ENCODE peak calls at places on chromosomes 5 and 9, in eight cellular contexts. H is sigmoid colon, V is Panc1, S is suprapubic skin, G is GM12878, E is prostate gland, Q is K562, R is endothelial cell of umbilical vein. F is an unnamed sample.

GRCh38 chr5:132057498-132058255 is 2.8 kb upstream of the IL3 start:
- DNase-seq in H (peak; percentile 36), V (no peak), S (no peak), G (no peak), E (no peak), Q (no peak), R (no peak), F (peak; percentile 8)

GRCh38 chr5:6243706-6244105 is 134.6 kb downstream of the MED10 start:
- DNase-seq in H (no peak), V (no peak), S (no peak), G (no peak), E (no peak), Q (no peak), R (no peak), F (no peak)

GRCh38 chr9:93010056-93010455 is 48.4 kb upstream of the SUSD3 start:
- DNase-seq in H (no peak), V (no peak), S (no peak), G (no peak), E (no peak), Q (no peak), R (no peak), F (no peak)

GRCh38 chr5:172714491-172715420 is 56.2 kb downstream of the DUSP1 start:
- DNase-seq in H (peak; percentile 92), V (peak; percentile 47), S (peak; percentile 94), G (no peak), E (peak; percentile 60), Q (peak; percentile 76), R (peak; percentile 74), F (peak; percentile 69)

GRCh38 chr9:123954518-123954917 is 24.6 kb upstream of the DENND1A start:
- DNase-seq in H (no peak), V (no peak), S (no peak), G (no peak), E (no peak), Q (no peak), R (no peak), F (no peak)

GRCh38 chr5:141172381-141173204 is at the start of gene PCDHB7:
- DNase-seq in H (no peak), V (no peak), S (no peak), G (no peak), E (no peak), Q (peak; percentile 20), R (peak; percentile 35), F (no peak)

GRCh38 chr5:44183753-44184152 is 205.5 kb downstream of the FGF10 start:
- DNase-seq in H (no peak), V (no peak), S (no peak), G (no peak), E (no peak), Q (no peak), R (no peak), F (no peak)

GRCh38 chr5:148828461-148829247 is 2.2 kb downstream of the ADRB2 start:
- DNase-seq in H (no peak), V (no peak), S (no peak), G (no peak), E (no peak), Q (no peak), R (no peak), F (no peak)

GRCh38 chr5:158855510-158855909 is 244.2 kb downstream of the EBF1 start:
- DNase-seq in H (no peak), V (peak; percentile 64), S (no peak), G (no peak), E (no peak), Q (no peak), R (no peak), F (no peak)

GRCh38 chr9:110744753-110745522 is 76.3 kb downstream of the MUSK start:
- DNase-seq in H (peak; percentile 83), V (peak; percentile 92), S (peak; percentile 71), G (no peak), E (peak; percentile 26), Q (no peak), R (peak; percentile 89), F (no peak)

GRCh38 chr5:139578348-139578724 is 17.2 kb downstream of the UBE2D2 start:
- DNase-seq in H (peak; percentile 6), V (no peak), S (no peak), G (no peak), E (no peak), Q (no peak), R (no peak), F (no peak)

GRCh38 chr5:157558089-157558595 is 17.4 kb downstream of the ADAM19 start:
- DNase-seq in H (no peak), V (no peak), S (no peak), G (no peak), E (no peak), Q (no peak), R (no peak), F (no peak)

GRCh38 chr5:132272341-132273210 is 15.1 kb downstream of the PDLIM4 start:
- DNase-seq in H (peak; percentile 79), V (peak; percentile 25), S (no peak), G (no peak), E (peak; percentile 46), Q (peak; percentile 69), R (peak; percentile 70), F (no peak)

GRCh38 chr5:173804579-173804978 is 83.6 kb upstream of the CPEB4 start:
- DNase-seq in H (no peak), V (no peak), S (no peak), G (no peak), E (no peak), Q (no peak), R (no peak), F (no peak)

GRCh38 chr5:173806270-173807035 is 81.7 kb upstream of the CPEB4 start:
- DNase-seq in H (no peak), V (no peak), S (no peak), G (no peak), E (no peak), Q (no peak), R (no peak), F (no peak)

GRCh38 chr5:173801006-173801405 is 87.1 kb upstream of the CPEB4 start:
- DNase-seq in H (no peak), V (no peak), S (no peak), G (no peak), E (no peak), Q (no peak), R (no peak), F (no peak)

GRCh38 chr5:173800340-173800739 is 87.8 kb upstream of the CPEB4 start:
- DNase-seq in H (no peak), V (no peak), S (no peak), G (no peak), E (no peak), Q (peak; percentile 42), R (no peak), F (no peak)

DNA sequence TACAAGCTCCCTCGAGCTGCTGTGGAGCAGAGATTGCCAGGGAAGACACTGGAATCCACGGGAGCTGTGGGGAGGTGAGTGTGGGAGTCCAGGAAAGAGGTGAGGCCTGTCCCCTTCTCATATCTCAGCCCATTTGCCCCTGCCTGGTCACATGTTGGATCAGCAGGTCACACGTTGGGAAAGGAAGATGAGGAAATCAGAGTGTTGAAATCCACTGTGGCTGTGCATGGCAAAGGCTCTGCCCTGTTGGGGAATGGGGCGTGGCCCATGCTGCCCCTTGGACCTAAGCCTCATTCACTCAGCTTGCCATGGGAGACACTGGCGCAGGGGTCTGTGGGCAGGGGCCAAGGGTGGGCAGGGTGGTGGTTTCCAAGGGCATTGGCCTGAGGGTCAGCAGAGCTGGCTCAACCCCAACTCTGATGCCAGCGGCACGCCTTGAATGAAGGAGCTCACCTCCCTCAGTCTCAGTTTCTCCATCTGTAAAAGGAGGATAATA is 85.4 kb upstream of the CPEB4 start:
- DNase-seq in H (peak; percentile 69), V (no peak), S (no peak), G (no peak), E (no peak), Q (no peak), R (no peak), F (no peak)
- TF ChIP-seq POLR2AphosphoS5 in H (no peak), V (no peak), S (peak; percentile 87), G (no peak), E (no peak), Q (no peak), R (no peak), F (no peak)

DNA sequence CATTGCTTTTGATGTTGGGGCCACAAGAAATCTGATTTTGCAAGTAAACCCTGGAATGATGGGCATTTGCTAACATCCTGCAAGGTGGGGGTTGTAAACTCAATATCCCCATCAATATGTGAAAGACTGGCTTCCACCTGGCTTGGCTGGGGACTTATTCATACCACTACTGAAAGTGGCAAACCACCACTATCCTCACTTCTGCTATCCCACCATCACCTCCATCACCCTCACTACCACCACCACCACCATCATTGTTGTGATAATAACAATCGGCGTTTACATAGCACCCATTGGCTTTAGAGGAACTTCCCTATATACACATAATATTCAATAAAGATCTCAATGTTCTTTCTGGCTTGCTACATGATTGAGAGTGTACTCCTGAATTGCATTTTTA is 224.7 kb upstream of the DAP start:
- DNase-seq in H (no peak), V (no peak), S (no peak), G (no peak), E (no peak), Q (no peak), R (no peak), F (no peak)
- TF ChIP-seq POLR2AphosphoS5 in H (no peak), V (no peak), S (no peak), G (no peak), E (no peak), Q (no peak), R (no peak), F (no peak)

GRCh38 chr5:96468956-96469355 is 35.9 kb upstream of the PCSK1 start:
- DNase-seq in H (no peak), V (no peak), S (no peak), G (no peak), E (no peak), Q (no peak), R (no peak), F (no peak)
- TF ChIP-seq POLR2AphosphoS5 in H (no peak), V (no peak), S (no peak), G (no peak), E (no peak), Q (no peak), R (no peak), F (no peak)

GRCh38 chr5:36502608-36503007 is 103.8 kb upstream of the SLC1A3 start:
- DNase-seq in H (no peak), V (no peak), S (no peak), G (no peak), E (peak; percentile 35), Q (no peak), R (no peak), F (no peak)
- TF ChIP-seq POLR2AphosphoS5 in H (no peak), V (no peak), S (no peak), G (no peak), E (peak; percentile 75), Q (no peak), R (no peak), F (no peak)

GRCh38 chr9:136344544-136345280 is 17.4 kb downstream of the GPSM1 start:
- DNase-seq in H (no peak), V (no peak), S (no peak), G (no peak), E (no peak), Q (no peak), R (no peak), F (no peak)

GRCh38 chr9:136343884-136344269 is 16.5 kb downstream of the GPSM1 start:
- DNase-seq in H (no peak), V (no peak), S (no peak), G (no peak), E (no peak), Q (no peak), R (no peak), F (no peak)

GRCh38 chr9:136346927-136347465 is 16.5 kb downstream of the DNLZ start:
- DNase-seq in H (no peak), V (no peak), S (no peak), G (no peak), E (no peak), Q (no peak), R (no peak), F (no peak)

GRCh38 chr9:136346157-136346481 is 17.4 kb downstream of the DNLZ start:
- DNase-seq in H (no peak), V (no peak), S (no peak), G (no peak), E (no peak), Q (no peak), R (no peak), F (no peak)

GRCh38 chr9:136345281-136346156 is 18.0 kb downstream of the DNLZ start:
- DNase-seq in H (peak; percentile 84), V (no peak), S (no peak), G (no peak), E (no peak), Q (peak; percentile 79), R (peak; percentile 35), F (no peak)
- TF ChIP-seq POLR2AphosphoS5 in H (no peak), V (no peak), S (peak; percentile 27), G (no peak), E (no peak), Q (no peak), R (peak; percentile 15), F (no peak)

F was measured in GM12892.